ENCODE peak calls at places on chromosome 5, in six cellular contexts. V is AG04450, G is type B pancreatic cell, M is esophagus squamous epithelium, Z is DND-41, F is fibroblast of lung. E is an unnamed sample.

GRCh38 chr5:148849461-148849860 is 23.1 kb downstream of the ADRB2 start:
- DNase-seq in V (no peak), G (no peak), M (no peak), Z (no peak), F (no peak), E (no peak)

GRCh38 chr5:107553063-107553676 is 117.6 kb downstream of the EFNA5 start:
- DNase-seq in V (no peak), G (no peak), M (no peak), Z (no peak), F (peak), E (no peak)

GRCh38 chr5:147554285-147554817 is 44.5 kb upstream of the DPYSL3 start:
- DNase-seq in V (no peak), G (no peak), M (no peak), Z (no peak), F (peak), E (no peak)

GRCh38 chr5:150119421-150120061 is 33.2 kb upstream of the CSF1R start:
- DNase-seq in V (no peak), G (no peak), M (no peak), Z (no peak), F (no peak), E (no peak)

GRCh38 chr5:87423755-87424154 is 11.0 kb upstream of the CCNH start:
- DNase-seq in V (no peak), G (no peak), M (no peak), Z (no peak), F (no peak), E (no peak)

GRCh38 chr5:162888268-162888667 is 549.1 kb upstream of the CCNG1 start:
- DNase-seq in V (no peak), G (no peak), M (no peak), Z (no peak), F (no peak), E (no peak)

GRCh38 chr5:117246386-117246785 is 671.8 kb upstream of the SEMA6A start:
- DNase-seq in V (no peak), G (no peak), M (no peak), Z (no peak), F (no peak), E (no peak)

GRCh38 chr5:177500685-177501522 is 3.5 kb upstream of the PDLIM7 start:
- DNase-seq in V (no peak), G (peak), M (peak), Z (peak), F (peak), E (peak)

GRCh38 chr5:181191526-181192336 is 13.3 kb downstream of the TRIM7 start:
- DNase-seq in V (peak), G (peak), M (no peak), Z (peak), F (peak), E (peak)

GRCh38 chr5:181189962-181190710 is 14.9 kb downstream of the TRIM7 start:
- DNase-seq in V (no peak), G (no peak), M (no peak), Z (no peak), F (no peak), E (peak)

GRCh38 chr5:181189363-181189961 is 15.5 kb downstream of the TRIM7 start:
- DNase-seq in V (no peak), G (no peak), M (no peak), Z (peak), F (peak), E (peak)

GRCh38 chr5:181192337-181193046 is 12.5 kb downstream of the TRIM7 start:
- DNase-seq in V (no peak), G (no peak), M (no peak), Z (no peak), F (no peak), E (peak)

GRCh38 chr5:181190711-181191525 is 14.1 kb downstream of the TRIM7 start:
- DNase-seq in V (no peak), G (no peak), M (no peak), Z (peak), F (peak), E (peak)
- TF ChIP-seq CTCF in V (peak), G (peak), M (peak), Z (peak), F (no peak), E (no peak)

DNA sequence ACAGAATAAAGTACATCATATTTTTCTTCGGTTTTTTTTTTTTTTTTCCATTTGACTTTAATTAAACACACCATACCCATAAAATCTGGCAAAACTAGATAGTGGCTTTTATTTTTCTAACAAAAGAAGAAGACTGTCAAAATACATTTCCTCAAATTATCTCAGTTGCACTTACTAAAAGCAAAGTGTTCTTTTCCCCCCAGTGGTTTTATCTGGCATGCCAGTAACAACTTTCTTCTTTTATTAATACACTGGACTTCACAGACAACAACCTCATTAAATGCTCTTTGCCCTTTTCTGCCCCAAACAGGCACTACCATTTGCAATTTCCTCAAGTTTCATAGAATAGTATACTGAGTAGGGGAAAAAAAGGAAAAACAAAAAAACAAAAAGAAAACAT is 1792.3 kb downstream of the EFNA5 start:
- DNase-seq in V (no peak), G (no peak), M (no peak), Z (no peak), F (no peak), E (no peak)
- TF ChIP-seq CTCF in V (no peak), G (peak), M (no peak), Z (no peak), F (no peak), E (no peak)

GRCh38 chr5:93620487-93621339 is 37.7 kb downstream of the NR2F1 start:
- DNase-seq in V (no peak), G (no peak), M (no peak), Z (no peak), F (peak), E (peak)
- TF ChIP-seq CTCF in V (no peak), G (peak), M (peak), Z (no peak), F (peak), E (no peak)

GRCh38 chr5:36363101-36363500 is 61.4 kb upstream of the RANBP3L start:
- DNase-seq in V (no peak), G (no peak), M (no peak), Z (no peak), F (peak), E (no peak)
- TF ChIP-seq CTCF in V (no peak), G (no peak), M (no peak), Z (no peak), F (no peak), E (no peak)

GRCh38 chr5:61886214-61886613 is 419.8 kb upstream of the KIF2A start:
- DNase-seq in V (no peak), G (no peak), M (no peak), Z (no peak), F (no peak), E (no peak)

GRCh38 chr5:61887271-61887670 is 418.7 kb upstream of the KIF2A start:
- DNase-seq in V (no peak), G (no peak), M (no peak), Z (no peak), F (no peak), E (no peak)

GRCh38 chr5:61882901-61883500 is 423.0 kb upstream of the KIF2A start:
- DNase-seq in V (no peak), G (no peak), M (no peak), Z (no peak), F (no peak), E (no peak)

GRCh38 chr5:61881821-61882220 is 424.2 kb upstream of the KIF2A start:
- DNase-seq in V (no peak), G (no peak), M (no peak), Z (no peak), F (peak), E (no peak)

GRCh38 chr5:61884242-61884855 is 421.7 kb upstream of the KIF2A start:
- DNase-seq in V (no peak), G (no peak), M (no peak), Z (no peak), F (peak), E (no peak)
- TF ChIP-seq CTCF in V (no peak), G (no peak), M (no peak), Z (no peak), F (no peak), E (no peak)